ENCODE peak calls at places on chromosomes 6 and 20, in four cellular contexts. L is stomach, C is left ventricle myocardium inferior, S is IMR-90. Q is an unnamed sample.

GRCh38 chr6:142845624-142846458 is 99.1 kb downstream of the HIVEP2 start:
- DNase-seq in L (peak; percentile 84), C (peak; percentile 92), S (peak; percentile 70), Q (peak; percentile 94)

GRCh38 chr6:35343092-35343834 is 905 bp downstream of the PPARD start:
- DNase-seq in L (peak; percentile 43), C (peak; percentile 36), S (peak; percentile 32), Q (no peak)

GRCh38 chr6:163719028-163719742 is 304.7 kb downstream of the QKI start:
- DNase-seq in L (peak; percentile 13), C (no peak), S (no peak), Q (no peak)

GRCh38 chr6:15936503-15936902 is 192.4 kb upstream of the MYLIP start:
- DNase-seq in L (no peak), C (no peak), S (no peak), Q (no peak)

GRCh38 chr6:51855310-51856082 is 231.9 kb downstream of the PKHD1 start:
- DNase-seq in L (no peak), C (no peak), S (peak; percentile 67), Q (peak; percentile 63)

GRCh38 chr20:12152996-12153395 is 235.3 kb downstream of the BTBD3 start:
- DNase-seq in L (no peak), C (no peak), S (peak; percentile 90), Q (no peak)

GRCh38 chr6:146914563-146915483 is 289.4 kb upstream of the STXBP5 start:
- DNase-seq in L (no peak), C (no peak), S (peak; percentile 96), Q (peak; percentile 97)

GRCh38 chr20:38724603-38725457 is 544 bp downstream of the SLC32A1 start:
- DNase-seq in L (no peak), C (no peak), S (no peak), Q (no peak)

GRCh38 chr6:72826744-72827438 is 205.0 kb downstream of the KCNQ5 start:
- DNase-seq in L (no peak), C (no peak), S (peak; percentile 59), Q (peak; percentile 41)

GRCh38 chr6:132011582-132011981 is 60.4 kb upstream of the CCN2 start:
- DNase-seq in L (no peak), C (no peak), S (no peak), Q (peak; percentile 58)

GRCh38 chr6:146090474-146090873 is 61.6 kb downstream of the GRM1 start:
- DNase-seq in L (no peak), C (no peak), S (no peak), Q (no peak)

GRCh38 chr20:9179193-9179802 is 110.4 kb downstream of the PLCB4 start:
- DNase-seq in L (no peak), C (no peak), S (peak; percentile 50), Q (no peak)

GRCh38 chr20:37524859-37525708 is 2.6 kb downstream of the BLCAP start:
- DNase-seq in L (peak; percentile 23), C (no peak), S (peak; percentile 21), Q (no peak)

GRCh38 chr20:57250607-57251343 is 15.7 kb downstream of the BMP7 start:
- DNase-seq in L (no peak), C (no peak), S (no peak), Q (no peak)

GRCh38 chr20:40943591-40943990 is 85.0 kb upstream of the TOP1 start:
- DNase-seq in L (no peak), C (no peak), S (no peak), Q (no peak)

GRCh38 chr20:40942015-40942414 is 86.6 kb upstream of the TOP1 start:
- DNase-seq in L (no peak), C (no peak), S (no peak), Q (no peak)

GRCh38 chr20:40942775-40943174 is 85.8 kb upstream of the TOP1 start:
- DNase-seq in L (no peak), C (no peak), S (no peak), Q (no peak)

GRCh38 chr20:40945754-40946451 is 82.7 kb upstream of the TOP1 start:
- DNase-seq in L (peak; percentile 48), C (peak; percentile 48), S (peak; percentile 52), Q (peak; percentile 80)

GRCh38 chr20:40945189-40945588 is 83.4 kb upstream of the TOP1 start:
- DNase-seq in L (no peak), C (no peak), S (no peak), Q (no peak)
- TF ChIP-seq CTCF in L (no peak), C (no peak), S (no peak), Q (no peak)

GRCh38 chr6:33420493-33421343 is 853 bp downstream of the SYNGAP1 start:
- DNase-seq in L (no peak), C (no peak), S (no peak), Q (no peak)

GRCh38 chr6:33421344-33421643 is 1.4 kb downstream of the SYNGAP1 start:
- DNase-seq in L (no peak), C (no peak), S (no peak), Q (no peak)

GRCh38 chr6:33417903-33418689 is at the start of gene CUTA:
- DNase-seq in L (peak; percentile 99), C (peak; percentile 99), S (peak; percentile 100), Q (peak; percentile 100)

GRCh38 chr6:33418690-33419291 is 884 bp upstream of the CUTA start:
- DNase-seq in L (no peak), C (no peak), S (peak; percentile 42), Q (no peak)

DNA sequence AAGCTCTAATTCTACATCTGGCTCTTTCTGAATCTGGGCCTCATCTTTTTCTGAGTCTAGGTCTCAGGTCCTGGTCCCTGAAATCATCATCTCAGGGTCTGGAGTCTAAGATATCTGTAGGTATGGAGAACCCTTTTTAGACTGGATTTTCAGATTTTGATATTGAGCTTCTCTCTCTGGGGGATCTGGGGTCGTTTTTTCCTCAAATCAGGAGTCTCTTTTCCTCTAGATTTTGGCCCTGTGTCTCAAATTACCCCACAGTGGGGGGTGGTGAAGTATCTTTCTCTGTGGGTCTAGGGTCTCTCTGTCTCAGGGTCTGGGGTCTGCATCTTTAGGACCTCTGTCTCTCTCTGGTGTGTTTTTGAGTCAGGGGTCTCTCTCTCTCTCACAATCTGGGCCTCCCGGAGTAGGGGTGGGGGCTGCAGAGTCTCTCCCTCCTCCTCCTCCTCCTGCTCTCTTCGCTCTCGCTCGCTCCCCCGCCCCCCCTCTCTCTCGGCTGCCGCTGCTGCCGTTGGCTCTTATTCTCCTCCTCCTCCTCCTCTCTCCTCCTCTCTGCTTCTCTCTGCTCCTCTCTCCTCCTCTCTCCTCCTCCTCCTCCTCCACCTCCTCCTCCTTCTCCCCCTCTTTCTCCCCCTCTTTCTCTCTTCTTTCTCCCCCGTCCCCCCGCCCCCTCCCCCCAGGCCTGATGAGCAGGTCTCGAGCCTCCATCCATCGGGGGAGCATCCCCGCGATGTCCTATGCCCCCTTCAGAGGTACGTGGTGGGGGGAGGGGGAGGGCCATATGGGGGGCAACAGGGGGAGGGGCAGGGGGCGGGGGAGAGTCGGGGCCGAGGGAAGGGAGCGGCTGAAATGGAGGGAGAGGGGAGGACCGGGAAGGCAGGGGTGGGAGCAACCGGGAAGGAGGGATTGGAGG is at the start of gene SYNGAP1:
- DNase-seq in L (no peak), C (peak; percentile 74), S (peak; percentile 64), Q (peak; percentile 57)
- H3K4me1 ChIP-seq in L (peaks cover 56% of the 10 kb centered on the region), C (peaks cover 58% of the 10 kb centered on the region), S (peaks cover 28% of the 10 kb centered on the region), Q (peaks cover 33% of the 10 kb centered on the region)

DNA sequence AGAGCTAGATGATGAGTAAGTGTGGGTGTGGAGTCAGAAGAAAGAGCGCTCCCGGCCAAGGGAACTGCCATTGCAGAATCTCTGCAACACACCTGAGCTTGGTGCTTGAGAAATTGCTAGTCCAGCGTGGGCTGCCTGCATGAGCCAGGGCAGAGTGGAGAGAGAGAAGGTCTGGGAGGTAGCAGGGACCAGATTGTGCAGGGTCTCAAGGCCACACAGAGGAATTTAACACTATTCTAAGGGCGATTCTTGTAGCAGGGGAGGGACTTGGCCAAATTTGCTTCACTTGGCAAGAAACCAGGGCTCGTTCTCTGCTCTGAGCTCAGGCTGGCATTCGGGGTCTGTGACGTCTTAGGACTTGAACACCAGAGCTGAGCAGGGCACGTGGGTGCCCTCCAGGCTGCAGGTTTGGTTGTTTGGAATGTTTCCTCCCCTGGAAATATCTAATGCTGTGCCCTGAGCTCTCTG is 53.5 kb downstream of the BCAS4 start:
- DNase-seq in L (peak; percentile 52), C (no peak), S (no peak), Q (no peak)
- H3K27ac ChIP-seq in L (peak overlapping the region; percentile 30), C (peak overlapping the region; percentile 48), S (no peak overlapping the region), Q (no peak overlapping the region)

DNA sequence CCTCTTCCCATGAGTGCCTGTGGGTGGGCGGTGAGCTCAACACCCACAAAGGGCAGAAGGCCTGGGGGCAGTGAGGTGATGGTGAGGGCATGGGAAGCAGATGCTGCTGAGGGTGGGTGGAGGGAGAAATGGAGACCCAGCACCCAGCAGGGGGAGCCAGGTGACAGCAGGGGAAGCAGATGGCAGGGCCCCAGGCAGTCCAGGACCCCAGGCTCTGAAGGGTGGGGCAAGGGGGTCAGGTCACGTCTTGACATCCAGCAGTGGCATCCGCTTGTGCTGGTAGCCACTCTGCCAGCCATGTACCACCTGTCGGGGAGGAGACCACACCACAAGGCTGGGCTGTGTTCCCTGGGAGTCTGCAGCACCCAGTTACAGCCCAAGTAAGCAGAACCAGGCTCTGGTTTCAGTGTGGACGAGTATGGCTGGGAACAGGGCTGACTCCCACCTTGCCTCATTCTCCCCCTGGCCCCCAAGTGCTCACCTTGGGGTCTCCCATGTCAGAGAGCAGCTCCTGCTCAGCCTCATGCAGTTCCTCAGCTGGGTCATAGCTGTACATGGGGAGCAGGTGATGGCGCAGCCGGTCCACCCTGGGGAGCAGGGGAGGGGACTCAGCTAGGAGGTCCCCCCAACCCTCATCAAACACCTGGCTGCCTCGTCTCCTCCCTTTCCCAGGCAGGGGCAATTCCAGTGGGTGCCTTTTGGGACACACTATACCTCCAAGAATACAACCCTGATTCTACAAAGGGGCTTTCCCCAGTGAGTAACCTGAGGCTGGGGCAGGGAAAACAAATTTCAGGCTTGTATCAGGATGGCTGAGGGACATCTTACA is 2.0 kb downstream of the SMIM29 start:
- DNase-seq in L (no peak), C (no peak), S (peak; percentile 46), Q (peak; percentile 34)
- TF ChIP-seq CTCF in L (no peak), C (peak; percentile 57), S (peak; percentile 51), Q (peak; percentile 49)

DNA sequence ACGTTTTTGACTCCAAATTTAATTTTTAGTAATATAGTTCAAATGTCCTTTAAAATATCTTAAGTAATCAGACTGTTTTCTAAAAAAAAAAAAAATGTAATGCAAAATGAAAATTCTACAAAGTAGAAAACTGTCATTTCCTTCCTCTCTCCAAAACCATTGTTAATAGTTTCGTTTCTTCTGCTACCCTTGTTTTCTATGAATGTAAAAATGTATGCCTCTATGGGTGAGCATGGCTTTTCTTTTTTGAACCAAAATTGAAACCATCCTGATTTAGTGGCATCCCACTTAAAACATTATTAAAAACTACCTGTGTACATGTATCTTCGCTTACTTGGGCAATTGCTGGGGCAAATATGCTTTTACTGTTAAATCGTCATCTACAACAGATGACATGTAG is 65.0 kb downstream of the UTRN start:
- DNase-seq in L (no peak), C (no peak), S (no peak), Q (no peak)
- H3K4me1 ChIP-seq in L (peaks cover 32% of the 10 kb centered on the region), C (peaks cover 98% of the 10 kb centered on the region), S (peaks cover 10% of the 10 kb centered on the region), Q (peaks cover 12% of the 10 kb centered on the region)

GRCh38 chr6:10720229-10720959 is 2.5 kb upstream of the TMEM14C start:
- DNase-seq in L (peak; percentile 36), C (peak; percentile 61), S (peak; percentile 17), Q (peak; percentile 35)

GRCh38 chr6:10722820-10723651 is at the start of gene TMEM14C:
- DNase-seq in L (peak; percentile 99), C (peak; percentile 100), S (peak; percentile 99), Q (peak; percentile 100)

GRCh38 chr6:10725046-10725445 is 2.2 kb downstream of the TMEM14C start:
- DNase-seq in L (no peak), C (no peak), S (no peak), Q (peak; percentile 35)

GRCh38 chr6:10721850-10722569 is 860 bp upstream of the TMEM14C start:
- DNase-seq in L (no peak), C (no peak), S (no peak), Q (no peak)

DNA sequence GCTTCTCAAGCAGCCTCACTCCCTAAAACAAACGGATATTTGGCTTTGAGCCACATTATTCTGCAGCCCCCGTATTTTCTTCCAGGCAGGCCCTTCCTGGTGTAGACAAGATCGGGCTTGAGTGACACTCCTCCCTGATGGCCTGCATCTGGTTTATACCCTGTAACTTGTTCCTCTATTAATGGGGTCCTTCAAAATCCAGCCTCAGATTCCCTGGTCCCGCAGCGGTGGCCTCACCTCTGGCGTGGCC is 375 bp upstream of the TMEM14C start:
- DNase-seq in L (no peak), C (no peak), S (no peak), Q (no peak)
- H3K27ac ChIP-seq in L (peak overlapping the region; percentile 91), C (peak overlapping the region; percentile 92), S (peak overlapping the region; percentile 82), Q (peak overlapping the region; percentile 84)